ENCODE peak calls at places on chromosomes 13 and 19, in seven cellular contexts. M, V, K, G, Q, P and D are unnamed samples.

GRCh38 chr13:76822691-76823267 is 63.4 kb downstream of the KCTD12 start:
- DNase-seq in M (no peak), V (no peak), K (no peak), G (no peak), Q (peak; percentile 30), P (no peak), D (no peak)

GRCh38 chr19:662962-663681 is at the start of gene RNF126:
- DNase-seq in M (peak; percentile 95), V (peak; percentile 84), K (peak; percentile 44), G (peak; percentile 94), Q (peak; percentile 98), P (peak; percentile 97), D (peak; percentile 89)

GRCh38 chr13:24045456-24045996 is 115.0 kb upstream of the SPATA13 start:
- DNase-seq in M (no peak), V (no peak), K (no peak), G (no peak), Q (no peak), P (no peak), D (no peak)

GRCh38 chr19:40740747-40741146 is 9.5 kb downstream of the ACTMAP start:
- DNase-seq in M (no peak), V (no peak), K (no peak), G (no peak), Q (no peak), P (no peak), D (peak; percentile 36)

GRCh38 chr19:34732548-34733255 is 1.3 kb upstream of the ZNF181 start:
- DNase-seq in M (no peak), V (no peak), K (no peak), G (no peak), Q (peak; percentile 32), P (peak; percentile 30), D (peak; percentile 5)

GRCh38 chr19:5046339-5047039 is 77.6 kb downstream of the KDM4B start:
- DNase-seq in M (no peak), V (peak; percentile 97), K (no peak), G (no peak), Q (no peak), P (no peak), D (peak; percentile 49)

GRCh38 chr13:107851670-107852460 is 363.5 kb downstream of the LIG4 start:
- DNase-seq in M (no peak), V (no peak), K (no peak), G (no peak), Q (no peak), P (no peak), D (no peak)

GRCh38 chr13:51000576-51001260 is 91.1 kb downstream of the RNASEH2B start:
- DNase-seq in M (no peak), V (peak; percentile 95), K (no peak), G (no peak), Q (no peak), P (no peak), D (peak; percentile 38)

GRCh38 chr13:29758591-29759114 is 91.8 kb downstream of the UBL3 start:
- DNase-seq in M (peak; percentile 22), V (no peak), K (no peak), G (peak; percentile 55), Q (peak; percentile 69), P (no peak), D (no peak)

GRCh38 chr13:28313579-28313978 is 175.2 kb downstream of the PAN3 start:
- DNase-seq in M (no peak), V (no peak), K (no peak), G (peak; percentile 57), Q (peak; percentile 41), P (no peak), D (no peak)

GRCh38 chr13:86974995-86975328 is 696.2 kb upstream of the SLITRK5 start:
- DNase-seq in M (no peak), V (no peak), K (no peak), G (no peak), Q (no peak), P (no peak), D (no peak)

GRCh38 chr19:7869910-7870511 is 4.2 kb downstream of the PRR36 start:
- DNase-seq in M (peak; percentile 35), V (no peak), K (no peak), G (peak; percentile 61), Q (peak; percentile 61), P (peak; percentile 71), D (peak; percentile 67)

GRCh38 chr13:41428155-41428554 is 29.2 kb upstream of the RGCC start:
- DNase-seq in M (peak; percentile 28), V (no peak), K (no peak), G (peak; percentile 63), Q (peak; percentile 30), P (peak; percentile 65), D (no peak)

GRCh38 chr19:42352216-42352892 is 26.9 kb downstream of the MEGF8 start:
- DNase-seq in M (no peak), V (peak; percentile 42), K (no peak), G (peak; percentile 39), Q (peak; percentile 73), P (peak; percentile 58), D (peak; percentile 62)

GRCh38 chr13:49980266-49980665 is 16.6 kb upstream of the TRIM13 start:
- DNase-seq in M (no peak), V (no peak), K (no peak), G (no peak), Q (no peak), P (no peak), D (no peak)

GRCh38 chr13:99307648-99308339 is 595 bp upstream of the GPR183 start:
- DNase-seq in M (no peak), V (no peak), K (no peak), G (peak; percentile 64), Q (no peak), P (no peak), D (no peak)

GRCh38 chr19:55958356-55958755 is 10.7 kb downstream of the NLRP8 start:
- DNase-seq in M (no peak), V (no peak), K (no peak), G (no peak), Q (no peak), P (no peak), D (no peak)

GRCh38 chr13:85261757-85262346 is 537.4 kb downstream of the SLITRK6 start:
- DNase-seq in M (no peak), V (no peak), K (no peak), G (no peak), Q (no peak), P (no peak), D (no peak)

GRCh38 chr13:43180837-43181236 is 157.5 kb downstream of the DNAJC15 start:
- DNase-seq in M (no peak), V (no peak), K (no peak), G (no peak), Q (no peak), P (no peak), D (no peak)

GRCh38 chr13:40779049-40779448 is 8.1 kb upstream of the MRPS31 start:
- DNase-seq in M (no peak), V (no peak), K (no peak), G (no peak), Q (no peak), P (no peak), D (no peak)

GRCh38 chr13:112931028-112931934 is 37.7 kb upstream of the MCF2L start:
- DNase-seq in M (no peak), V (peak; percentile 78), K (no peak), G (no peak), Q (no peak), P (peak; percentile 71), D (peak; percentile 91)